ENCODE peak calls at places on chromosomes 1 and 21, in eight cellular contexts. X is upper lobe of right lung; C is small intestine; Q is naive thymus-derived CD4-positive, alpha-beta T cell; Z is type B pancreatic cell; G is IMR-90; I is stimulated activated CD8-positive, alpha-beta memory T cell treated with anti-CD3 and anti-CD28 coated beads, Interleukin-7, amount 100 ng/mL, for 1 hour; M is T-cell. E is an unnamed sample.

GRCh38 chr1:159172599-159173291 is 1.3 kb downstream of the CADM3 start:
- DNase-seq in X (no peak), C (no peak), Q (no peak), Z (no peak), G (no peak), I (no peak), M (no peak), E (no peak)

GRCh38 chr1:33182452-33182851 is 609 bp upstream of the TRIM62 start:
- DNase-seq in X (no peak), C (peak), Q (no peak), Z (no peak), G (peak), I (no peak), M (no peak), E (no peak)

GRCh38 chr1:201019321-201019977 is 4.1 kb downstream of the KIF21B start:
- DNase-seq in X (peak), C (peak), Q (peak), Z (no peak), G (no peak), I (peak), M (peak), E (peak)

GRCh38 chr1:204301171-204301957 is 58.4 kb downstream of the PLEKHA6 start:
- DNase-seq in X (no peak), C (no peak), Q (no peak), Z (no peak), G (no peak), I (no peak), M (no peak), E (no peak)

GRCh38 chr1:69700770-69701169 is 133.0 kb downstream of the LRRC7 start:
- DNase-seq in X (no peak), C (no peak), Q (no peak), Z (no peak), G (peak), I (no peak), M (no peak), E (no peak)

GRCh38 chr21:43884012-43884860 is 19.2 kb downstream of the AGPAT3 start:
- DNase-seq in X (peak), C (peak), Q (no peak), Z (no peak), G (no peak), I (no peak), M (no peak), E (no peak)

GRCh38 chr1:172408958-172409357 is 11.5 kb upstream of the C1orf105 start:
- DNase-seq in X (no peak), C (no peak), Q (no peak), Z (no peak), G (peak), I (no peak), M (no peak), E (no peak)

GRCh38 chr1:14486401-14487110 is 111.9 kb upstream of the KAZN start:
- DNase-seq in X (no peak), C (no peak), Q (no peak), Z (no peak), G (peak), I (no peak), M (no peak), E (no peak)

GRCh38 chr1:15799004-15799867 is 8.2 kb downstream of the UQCRHL start:
- DNase-seq in X (peak), C (peak), Q (no peak), Z (no peak), G (peak), I (no peak), M (no peak), E (no peak)

GRCh38 chr1:90175490-90176157 is 180.7 kb downstream of the ZNF326 start:
- DNase-seq in X (no peak), C (no peak), Q (no peak), Z (no peak), G (no peak), I (no peak), M (no peak), E (no peak)

GRCh38 chr1:46077669-46078068 is 54.8 kb downstream of the PIK3R3 start:
- DNase-seq in X (no peak), C (no peak), Q (no peak), Z (no peak), G (no peak), I (no peak), M (no peak), E (no peak)

GRCh38 chr1:192053661-192054060 is 104.6 kb upstream of the RGS18 start:
- DNase-seq in X (no peak), C (no peak), Q (no peak), Z (no peak), G (no peak), I (no peak), M (no peak), E (no peak)

GRCh38 chr1:58883037-58883887 is 99.4 kb upstream of the JUN start:
- DNase-seq in X (peak), C (peak), Q (no peak), Z (no peak), G (peak), I (no peak), M (no peak), E (no peak)

GRCh38 chr1:207352560-207352959 is 31.1 kb downstream of the CD55 start:
- DNase-seq in X (no peak), C (no peak), Q (no peak), Z (no peak), G (no peak), I (no peak), M (no peak), E (no peak)

GRCh38 chr21:37915941-37916794 is at the start of gene KCNJ6:
- DNase-seq in X (peak), C (peak), Q (no peak), Z (peak), G (peak), I (no peak), M (no peak), E (no peak)

GRCh38 chr1:109482796-109483638 is 688 bp upstream of the ATXN7L2 start:
- DNase-seq in X (peak), C (no peak), Q (peak), Z (no peak), G (peak), I (peak), M (no peak), E (peak)

GRCh38 chr1:31708324-31708723 is 4.5 kb upstream of the COL16A1 start:
- DNase-seq in X (no peak), C (no peak), Q (no peak), Z (no peak), G (peak), I (no peak), M (no peak), E (no peak)

GRCh38 chr1:115977481-115978258 is 1.4 kb downstream of the SLC22A15 start:
- DNase-seq in X (peak), C (no peak), Q (no peak), Z (no peak), G (no peak), I (no peak), M (no peak), E (no peak)

GRCh38 chr1:205715628-205716027 is 34.4 kb downstream of the NUCKS1 start:
- DNase-seq in X (no peak), C (no peak), Q (no peak), Z (no peak), G (peak), I (no peak), M (no peak), E (no peak)

GRCh38 chr1:96721053-96721381 is 567 bp upstream of the PTBP2 start:
- DNase-seq in X (no peak), C (no peak), Q (no peak), Z (no peak), G (no peak), I (no peak), M (no peak), E (no peak)

GRCh38 chr1:17883136-17883535 is 128.0 kb downstream of the ACTL8 start:
- DNase-seq in X (peak), C (no peak), Q (no peak), Z (no peak), G (no peak), I (no peak), M (no peak), E (no peak)

GRCh38 chr1:208158640-208159541 is 85.3 kb downstream of the PLXNA2 start:
- DNase-seq in X (no peak), C (peak), Q (no peak), Z (no peak), G (no peak), I (no peak), M (no peak), E (no peak)

GRCh38 chr1:210264521-210265380 is 32.2 kb downstream of the SERTAD4 start:
- DNase-seq in X (no peak), C (no peak), Q (no peak), Z (no peak), G (no peak), I (no peak), M (no peak), E (no peak)

GRCh38 chr1:25255711-25256577 is 8.7 kb upstream of the RSRP1 start:
- DNase-seq in X (no peak), C (no peak), Q (no peak), Z (no peak), G (no peak), I (no peak), M (no peak), E (no peak)

GRCh38 chr1:198967566-198967965 is 328.7 kb downstream of the PTPRC start:
- DNase-seq in X (no peak), C (no peak), Q (no peak), Z (no peak), G (no peak), I (no peak), M (no peak), E (no peak)

GRCh38 chr1:162317659-162318058 is 59.0 kb downstream of the SPATA46 start:
- DNase-seq in X (no peak), C (peak), Q (no peak), Z (no peak), G (no peak), I (no peak), M (no peak), E (no peak)

GRCh38 chr1:228420968-228421826 is 4.5 kb upstream of the TRIM17 start:
- DNase-seq in X (no peak), C (no peak), Q (no peak), Z (no peak), G (peak), I (no peak), M (no peak), E (no peak)

GRCh38 chr21:18424250-18424649 is 20.7 kb upstream of the TMPRSS15 start:
- DNase-seq in X (no peak), C (no peak), Q (no peak), Z (no peak), G (no peak), I (no peak), M (no peak), E (no peak)

GRCh38 chr1:32241011-32241763 is 5.8 kb upstream of the FAM167B start:
- DNase-seq in X (peak), C (peak), Q (peak), Z (no peak), G (peak), I (no peak), M (no peak), E (no peak)

GRCh38 chr21:28856588-28857250 is 136.0 kb downstream of the LTN1 start:
- DNase-seq in X (no peak), C (no peak), Q (no peak), Z (no peak), G (no peak), I (no peak), M (no peak), E (no peak)

GRCh38 chr1:5286244-5286643 is 631.8 kb downstream of the AJAP1 start:
- DNase-seq in X (no peak), C (no peak), Q (peak), Z (no peak), G (no peak), I (peak), M (no peak), E (peak)

GRCh38 chr1:94068831-94069648 is 51.9 kb downstream of the ABCA4 start:
- DNase-seq in X (peak), C (peak), Q (no peak), Z (no peak), G (peak), I (no peak), M (no peak), E (no peak)

GRCh38 chr1:83709662-83710061 is 289.3 kb downstream of the TTLL7 start:
- DNase-seq in X (no peak), C (no peak), Q (no peak), Z (no peak), G (no peak), I (no peak), M (no peak), E (no peak)

GRCh38 chr1:179877586-179878265 is at the start of gene TOR1AIP2:
- DNase-seq in X (peak), C (peak), Q (peak), Z (peak), G (peak), I (peak), M (peak), E (peak)

GRCh38 chr1:170891872-170892271 is 43.5 kb upstream of the MROH9 start:
- DNase-seq in X (no peak), C (peak), Q (no peak), Z (no peak), G (no peak), I (no peak), M (no peak), E (no peak)